ENCODE peak calls at places on chromosomes 5 and 9, in eight cellular contexts. T, O, F, C, U, E, J and R are unnamed samples.
A peak's percentile ranks its signal among the peaks of the same experiment; 100 is the strongest.

GRCh38 chr5:175735701-175736100 is 77.8 kb downstream of the HRH2 start:
- DNase-seq in F (no peak), U (no peak), O (no peak), T (no peak), C (no peak), E (no peak), J (no peak), R (no peak)

GRCh38 chr9:16787724-16788123 is 82.7 kb downstream of the BNC2 start:
- DNase-seq in C (no peak), T (no peak), F (no peak), O (no peak), U (no peak), E (no peak), J (no peak), R (no peak)

GRCh38 chr9:76785501-76785900 is 21.3 kb downstream of the PCA3 start:
- DNase-seq in C (no peak), O (no peak), E (no peak), J (no peak), F (no peak), T (no peak), U (no peak), R (no peak)

GRCh38 chr9:105968811-105969466 is 274.6 kb downstream of the TMEM38B start:
- DNase-seq in J (no peak), F (no peak), U (no peak), C (no peak), T (no peak), O (no peak), E (no peak), R (no peak)

GRCh38 chr9:33106827-33107621 is 30.6 kb upstream of the SMU1 start:
- DNase-seq in F (peak; percentile 44), O (no peak), T (no peak), U (no peak), C (no peak), J (no peak), E (no peak), R (no peak)

GRCh38 chr5:123670981-123671557 is 159.1 kb downstream of the CSNK1G3 start:
- DNase-seq in J (no peak), O (peak; percentile 51), C (peak; percentile 47), U (peak; percentile 47), F (peak; percentile 29), E (peak; percentile 48), T (no peak), R (peak; percentile 11)

GRCh38 chr5:180201051-180201987 is 7.7 kb downstream of the RASGEF1C start:
- DNase-seq in U (no peak), J (peak; percentile 54), C (no peak), O (peak; percentile 49), E (no peak), F (peak; percentile 73), T (no peak), R (peak; percentile 55)

GRCh38 chr9:136567651-136568287 is 21.9 kb upstream of the NOTCH1 start:
- DNase-seq in J (no peak), U (no peak), C (peak; percentile 76), T (no peak), E (peak; percentile 76), F (peak; percentile 77), O (no peak), R (no peak)

GRCh38 chr5:51731641-51732040 is 348.4 kb downstream of the ISL1 start:
- DNase-seq in C (no peak), T (no peak), U (no peak), F (no peak), E (no peak), O (no peak), J (no peak), R (no peak)

GRCh38 chr9:6609499-6610016 is 36.0 kb downstream of the GLDC start:
- DNase-seq in F (no peak), C (no peak), U (no peak), J (no peak), T (no peak), E (no peak), O (no peak), R (no peak)

GRCh38 chr5:87650284-87650683 is 237.6 kb upstream of the CCNH start:
- DNase-seq in J (no peak), C (no peak), U (no peak), O (no peak), E (no peak), T (no peak), F (no peak), R (no peak)

GRCh38 chr5:2502970-2503594 is 248.4 kb downstream of the IRX2 start:
- DNase-seq in O (no peak), U (no peak), C (no peak), J (no peak), T (no peak), F (no peak), E (no peak), R (no peak)

GRCh38 chr5:20276061-20276958 is 288.3 kb upstream of the CDH18 start:
- DNase-seq in J (no peak), C (no peak), E (no peak), U (no peak), T (no peak), O (no peak), F (peak; percentile 25), R (peak; percentile 1)

GRCh38 chr9:68473790-68474189 is 66.9 kb downstream of the TMEM252 start:
- DNase-seq in E (peak; percentile 24), J (no peak), C (no peak), F (no peak), T (no peak), O (no peak), U (no peak), R (no peak)

GRCh38 chr5:107671742-107672211 is 1.0 kb upstream of the EFNA5 start:
- DNase-seq in C (no peak), E (peak; percentile 22), U (no peak), T (no peak), J (no peak), O (peak; percentile 78), F (peak; percentile 58), R (no peak)

GRCh38 chr5:125786021-125786420 is 637.2 kb upstream of the GRAMD2B start:
- DNase-seq in O (no peak), E (no peak), J (no peak), T (no peak), U (no peak), F (no peak), C (no peak), R (no peak)

GRCh38 chr5:10556893-10557746 is 6.8 kb upstream of the ANKRD33B start:
- DNase-seq in T (no peak), E (no peak), O (no peak), F (no peak), C (no peak), U (no peak), J (no peak), R (no peak)

DNA sequence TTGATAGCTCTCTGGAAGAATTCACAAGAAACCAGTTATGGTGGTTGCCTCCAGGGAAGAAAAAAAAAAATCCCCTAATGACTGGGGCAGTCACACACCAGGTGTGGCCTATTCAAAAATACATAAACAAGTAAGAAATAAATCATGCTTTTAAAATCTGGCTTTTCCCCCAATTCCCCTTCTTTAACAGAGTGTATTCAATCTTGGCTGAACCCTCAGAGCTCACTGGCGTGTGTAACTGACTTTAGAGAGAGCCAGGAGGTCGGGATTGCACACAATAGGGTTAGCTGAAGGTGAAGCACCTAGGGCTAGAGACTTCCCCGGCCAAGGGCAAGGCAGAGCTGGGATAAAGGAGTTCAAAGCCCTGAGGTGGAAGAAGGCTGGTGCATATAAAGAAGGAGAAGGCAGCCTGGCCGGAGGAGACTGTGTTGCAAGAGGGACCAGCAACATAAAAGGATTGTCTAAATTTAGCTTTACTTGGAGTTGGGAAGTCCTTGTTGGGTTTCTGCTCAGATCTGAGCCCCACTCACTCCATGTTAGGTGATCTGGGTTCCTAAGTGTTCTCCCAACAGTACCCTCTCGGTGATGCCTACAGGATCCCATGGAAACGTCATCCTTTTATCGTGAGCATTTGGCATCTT is 19.7 kb downstream of the FNBP1 start:
- DNase-seq in U (no peak), E (peak; percentile 33), J (no peak), O (no peak), F (no peak), C (no peak), T (no peak), R (no peak)
- H3K4me1 ChIP-seq in U (peaks cover 65% of the 10 kb centered on the region), E (peaks cover 10% of the 10 kb centered on the region), J (peaks cover 98% of the 10 kb centered on the region), O (no peaks in the 10 kb centered on the region), F (no peaks in the 10 kb centered on the region), C (peaks cover 6% of the 10 kb centered on the region), T (peaks cover 49% of the 10 kb centered on the region), R (no peaks in the 10 kb centered on the region)

GRCh38 chr5:170355601-170356098 is 33.5 kb downstream of the KCNMB1 start:
- DNase-seq in F (no peak), O (no peak), J (no peak), E (no peak), T (no peak), C (no peak), U (no peak), R (no peak)
- H3K27ac ChIP-seq in F (no peak overlapping the region), O (no peak overlapping the region), J (no peak overlapping the region), E (no peak overlapping the region), T (no peak overlapping the region), C (no peak overlapping the region), U (no peak overlapping the region), R (no peak overlapping the region)

GRCh38 chr9:116992870-116993269 is 305.8 kb downstream of the TRIM32 start:
- DNase-seq in F (no peak), C (no peak), T (no peak), E (no peak), U (no peak), O (no peak), J (no peak), R (no peak)

GRCh38 chr9:116987902-116988301 is 300.8 kb downstream of the TRIM32 start:
- DNase-seq in U (no peak), O (no peak), E (no peak), T (no peak), F (no peak), C (no peak), J (no peak), R (no peak)

GRCh38 chr9:116985636-116986414 is 298.7 kb downstream of the TRIM32 start:
- DNase-seq in J (no peak), F (no peak), E (no peak), U (no peak), C (no peak), O (no peak), T (no peak), R (no peak)

GRCh38 chr9:116990592-116990991 is 303.5 kb downstream of the TRIM32 start:
- DNase-seq in T (no peak), U (no peak), E (no peak), C (no peak), F (no peak), O (no peak), J (no peak), R (no peak)
- H3K4me1 ChIP-seq in T (no peaks in the 10 kb centered on the region), U (no peaks in the 10 kb centered on the region), E (no peaks in the 10 kb centered on the region), C (no peaks in the 10 kb centered on the region), F (peaks cover 7% of the 10 kb centered on the region), O (no peaks in the 10 kb centered on the region), J (peaks cover 6% of the 10 kb centered on the region), R (peaks cover 5% of the 10 kb centered on the region)

GRCh38 chr5:141841781-141842180 is 36.4 kb downstream of the PCDH1 start:
- DNase-seq in T (no peak), F (no peak), O (no peak), J (no peak), E (peak; percentile 28), U (no peak), C (no peak), R (no peak)

GRCh38 chr5:141845371-141845821 is 32.8 kb downstream of the PCDH1 start:
- DNase-seq in J (no peak), U (no peak), O (no peak), F (peak; percentile 86), E (no peak), C (no peak), T (no peak), R (no peak)

GRCh38 chr5:141846031-141846430 is 32.2 kb downstream of the PCDH1 start:
- DNase-seq in J (no peak), E (no peak), U (no peak), C (no peak), O (peak; percentile 56), T (no peak), F (peak; percentile 65), R (no peak)

GRCh38 chr5:141843156-141843927 is 34.9 kb downstream of the PCDH1 start:
- DNase-seq in U (no peak), E (no peak), T (no peak), O (no peak), J (no peak), C (no peak), F (peak; percentile 71), R (no peak)

GRCh38 chr5:141844414-141845097 is 33.7 kb downstream of the PCDH1 start:
- DNase-seq in F (no peak), U (no peak), E (no peak), J (no peak), C (no peak), T (no peak), O (no peak), R (no peak)
- H3K27ac ChIP-seq in F (no peak overlapping the region), U (no peak overlapping the region), E (peak overlapping the region; percentile 69), J (no peak overlapping the region), C (no peak overlapping the region), T (no peak overlapping the region), O (no peak overlapping the region), R (no peak overlapping the region)